ENCODE peak calls at places on chromosomes 6 and 20, in eight cellular contexts. S, V, R, W, D, J, T and U are unnamed samples. For H3K36me3, the result is how much of the 10 kb centered on the place peaks cover.

GRCh38 chr6:99349620-99350141 is at the start of gene FAXC:
- DNase-seq in S (no peak), V (peak), R (peak), W (peak), D (peak), J (peak), T (peak), U (no peak)

GRCh38 chr6:40232698-40233097 is 298.4 kb upstream of the MOCS1 start:
- DNase-seq in S (no peak), V (no peak), R (no peak), W (no peak), D (no peak), J (no peak), T (no peak), U (no peak)

GRCh38 chr6:159972506-159973268 is 3.8 kb downstream of the IGF2R start:
- DNase-seq in S (no peak), V (no peak), R (no peak), W (peak), D (no peak), J (no peak), T (no peak), U (no peak)

GRCh38 chr6:149855040-149855654 is 9.0 kb downstream of the LRP11 start:
- DNase-seq in S (no peak), V (no peak), R (no peak), W (peak), D (no peak), J (no peak), T (peak), U (no peak)

GRCh38 chr6:88519227-88520019 is 353.3 kb upstream of the CNR1 start:
- DNase-seq in S (no peak), V (no peak), R (no peak), W (peak), D (no peak), J (peak), T (no peak), U (no peak)

GRCh38 chr6:33716379-33716778 is 4.9 kb upstream of the UQCC2 start:
- DNase-seq in S (no peak), V (no peak), R (no peak), W (no peak), D (peak), J (no peak), T (no peak), U (peak)

GRCh38 chr20:20410678-20411077 is 42.8 kb downstream of the INSM1 start:
- DNase-seq in S (no peak), V (peak), R (no peak), W (peak), D (peak), J (no peak), T (no peak), U (peak)

GRCh38 chr6:49913656-49914055 is 47.3 kb upstream of the CRISP1 start:
- DNase-seq in S (no peak), V (no peak), R (no peak), W (peak), D (no peak), J (no peak), T (no peak), U (no peak)

GRCh38 chr6:154370545-154370944 is 13.9 kb upstream of the IPCEF1 start:
- DNase-seq in S (no peak), V (no peak), R (no peak), W (peak), D (no peak), J (no peak), T (peak), U (no peak)

GRCh38 chr6:148044261-148044731 is 298.3 kb upstream of the SASH1 start:
- DNase-seq in S (no peak), V (no peak), R (no peak), W (no peak), D (no peak), J (no peak), T (peak), U (no peak)

GRCh38 chr6:130717657-130718056 is 109.5 kb upstream of the SMLR1 start:
- DNase-seq in S (no peak), V (no peak), R (no peak), W (no peak), D (no peak), J (no peak), T (no peak), U (no peak)

GRCh38 chr6:166588691-166589333 is 2.3 kb upstream of the RAMACL start:
- DNase-seq in S (no peak), V (no peak), R (no peak), W (no peak), D (no peak), J (no peak), T (no peak), U (no peak)

GRCh38 chr20:62342910-62343309 is 24.2 kb downstream of the LAMA5 start:
- DNase-seq in S (no peak), V (no peak), R (no peak), W (no peak), D (no peak), J (no peak), T (peak), U (no peak)

GRCh38 chr6:99151634-99152344 is 197.7 kb downstream of the FAXC start:
- DNase-seq in S (no peak), V (peak), R (peak), W (peak), D (peak), J (no peak), T (no peak), U (peak)

GRCh38 chr20:46638367-46639274 is 12.6 kb downstream of the SLC13A3 start:
- DNase-seq in S (no peak), V (no peak), R (no peak), W (no peak), D (no peak), J (no peak), T (no peak), U (no peak)

GRCh38 chr6:50724381-50725124 is 11.2 kb downstream of the TFAP2D start:
- DNase-seq in S (no peak), V (no peak), R (no peak), W (no peak), D (no peak), J (no peak), T (no peak), U (no peak)

GRCh38 chr6:150412221-150412620 is 43.4 kb downstream of the IYD start:
- DNase-seq in S (no peak), V (no peak), R (no peak), W (no peak), D (no peak), J (no peak), T (peak), U (no peak)

GRCh38 chr20:13744403-13744802 is 40.3 kb downstream of the ESF1 start:
- DNase-seq in S (no peak), V (no peak), R (no peak), W (no peak), D (no peak), J (no peak), T (no peak), U (no peak)

GRCh38 chr20:57712851-57713504 is 3.2 kb upstream of the PMEPA1 start:
- DNase-seq in S (no peak), V (no peak), R (no peak), W (no peak), D (no peak), J (peak), T (no peak), U (no peak)

DNA sequence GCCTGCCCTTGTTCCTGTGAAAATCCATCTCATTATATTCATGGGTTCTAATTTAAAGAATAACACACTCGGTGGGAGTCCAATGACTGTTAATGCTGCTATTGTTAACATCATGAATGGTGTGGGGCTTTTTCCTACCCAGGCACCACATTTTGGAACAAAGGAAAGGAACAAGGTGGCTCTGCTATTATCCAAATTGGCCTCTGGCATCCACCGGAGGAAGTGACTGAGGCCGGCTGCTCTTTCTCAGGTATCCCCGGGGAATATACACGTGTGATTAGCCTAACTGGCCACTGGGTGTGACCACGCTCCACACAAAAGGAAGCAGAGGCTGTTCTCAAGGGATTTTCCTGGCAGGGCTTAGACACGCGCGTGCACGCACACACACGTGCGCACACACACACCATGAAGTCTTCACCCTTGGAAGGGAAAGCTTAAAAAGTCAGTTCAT is 601.2 kb upstream of the ARID1B start:
- DNase-seq in S (no peak), V (peak), R (peak), W (peak), D (peak), J (peak), T (no peak), U (no peak)
- H3K27ac ChIP-seq in S (no peak), V (no peak), R (no peak), W (no peak), D (no peak), J (no peak), T (no peak), U (no peak)

GRCh38 chr6:37381579-37381978 is 27.8 kb downstream of the RNF8 start:
- DNase-seq in S (no peak), V (peak), R (no peak), W (peak), D (peak), J (no peak), T (peak), U (no peak)
- H3K36me3 ChIP-seq in S (under half), V (under half), R (under half), W (under half), D (under half), J (under half), T (under half), U (under half)

GRCh38 chr20:9515761-9516657 is 1.6 kb downstream of the LAMP5 start:
- DNase-seq in S (no peak), V (no peak), R (peak), W (peak), D (no peak), J (peak), T (no peak), U (no peak)
- H3K27ac ChIP-seq in S (no peak), V (no peak), R (no peak), W (no peak), D (no peak), J (no peak), T (no peak), U (no peak)

DNA sequence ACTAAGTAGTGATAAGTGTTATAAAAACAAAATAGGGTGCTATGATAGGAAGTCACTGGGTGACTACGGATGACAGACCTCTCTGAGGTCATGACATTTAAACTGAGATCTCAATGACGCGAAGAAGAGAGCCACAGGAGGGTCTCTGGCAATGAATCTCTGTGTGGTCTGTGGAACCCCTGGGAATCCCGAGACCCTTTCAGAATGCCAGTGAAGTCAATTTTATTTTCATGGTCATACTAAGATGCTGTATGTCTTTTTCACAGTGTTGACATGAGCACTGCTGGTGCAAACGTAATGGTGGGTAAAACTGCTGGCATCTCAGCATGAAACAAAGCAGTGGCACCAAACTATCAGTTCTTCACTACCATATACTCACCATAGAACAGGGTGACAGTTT is 155.0 kb downstream of the GJA10 start:
- DNase-seq in S (no peak), V (no peak), R (no peak), W (no peak), D (no peak), J (no peak), T (no peak), U (no peak)
- H3K36me3 ChIP-seq in S (under half), V (under half), R (under half), W (under half), D (under half), J (under half), T (under half), U (under half)

DNA sequence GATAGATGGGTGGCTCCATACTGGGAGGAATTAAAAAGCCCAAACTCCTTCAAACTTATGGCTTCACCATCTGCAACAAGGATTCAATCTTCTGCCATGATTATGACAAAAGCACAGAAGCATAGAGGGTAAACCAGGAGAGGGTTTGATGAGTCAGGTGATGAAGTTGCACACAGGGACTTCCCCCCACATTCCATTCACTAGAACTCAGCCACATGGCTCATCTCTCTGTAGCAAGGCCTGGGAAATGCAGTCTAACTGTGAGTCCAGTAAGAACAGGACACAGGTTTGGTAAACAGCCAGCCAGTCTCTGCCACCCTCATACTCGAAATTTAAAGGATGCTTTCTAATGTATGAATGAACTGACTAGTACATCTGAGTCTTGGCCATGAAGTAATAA is 142.9 kb downstream of the HIVEP2 start:
- DNase-seq in S (no peak), V (no peak), R (no peak), W (peak), D (no peak), J (peak), T (peak), U (no peak)
- H3K27ac ChIP-seq in S (no peak), V (no peak), R (no peak), W (peak), D (no peak), J (peak), T (peak), U (no peak)

GRCh38 chr6:7230956-7231713 is 81.9 kb downstream of the SSR1 start:
- DNase-seq in S (no peak), V (no peak), R (no peak), W (no peak), D (no peak), J (no peak), T (no peak), U (no peak)
- H3K36me3 ChIP-seq in S (half or more), V (under half), R (under half), W (under half), D (under half), J (half or more), T (under half), U (under half)

GRCh38 chr6:53168516-53169257 is 20.0 kb upstream of the GCM1 start:
- DNase-seq in S (no peak), V (no peak), R (no peak), W (no peak), D (no peak), J (peak), T (no peak), U (no peak)
- H3K27ac ChIP-seq in S (no peak), V (no peak), R (no peak), W (no peak), D (no peak), J (peak), T (no peak), U (no peak)

DNA sequence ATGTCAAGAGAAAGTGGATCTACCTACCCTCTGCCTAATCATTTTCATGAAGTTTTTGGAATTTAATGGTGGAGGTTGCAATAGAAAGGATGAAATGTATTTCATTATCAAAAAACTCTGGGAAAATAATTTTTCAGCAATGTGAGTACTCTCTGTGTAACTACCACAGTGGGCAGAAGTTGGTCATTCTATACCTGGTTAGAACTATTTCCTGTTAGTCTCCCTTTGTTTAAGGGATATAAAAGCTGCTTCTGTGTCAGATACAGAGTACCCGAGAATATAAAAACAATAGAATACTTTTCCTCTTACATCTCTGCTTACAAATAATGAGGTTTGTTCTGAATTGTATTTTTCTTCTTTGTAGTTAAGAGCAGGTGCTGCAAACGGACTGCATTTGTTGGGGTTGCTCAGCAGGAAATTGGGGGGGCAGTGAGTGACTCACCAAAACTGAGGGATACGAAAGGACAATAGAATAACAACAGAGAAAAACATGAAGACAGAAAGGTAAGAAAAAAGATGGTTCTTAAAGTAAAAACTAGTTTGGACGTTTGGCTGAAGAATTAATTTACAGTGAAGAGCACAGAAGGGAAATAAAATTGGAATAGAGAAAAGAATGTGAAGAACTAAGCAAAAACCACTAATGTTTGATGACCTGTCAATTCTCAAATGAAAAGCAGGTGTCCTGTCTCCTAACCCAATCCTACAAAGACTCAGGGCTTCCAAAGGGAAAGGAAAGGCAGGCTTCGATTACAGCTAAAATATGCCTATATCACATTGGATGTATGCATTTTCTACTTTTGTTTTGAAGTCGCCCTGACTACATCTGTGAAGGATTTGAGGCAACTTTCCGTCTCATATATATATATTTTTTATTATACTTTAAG is 703.1 kb downstream of the RFPL4B start:
- DNase-seq in S (no peak), V (no peak), R (no peak), W (no peak), D (no peak), J (no peak), T (no peak), U (no peak)
- H3K36me3 ChIP-seq in S (under half), V (under half), R (under half), W (under half), D (under half), J (under half), T (under half), U (under half)

GRCh38 chr6:170279426-170279825 is 11.5 kb downstream of the DLL1 start:
- DNase-seq in S (no peak), V (no peak), R (no peak), W (no peak), D (no peak), J (peak), T (no peak), U (no peak)
- H3K27ac ChIP-seq in S (no peak), V (no peak), R (peak), W (no peak), D (peak), J (no peak), T (no peak), U (no peak)